ENCODE peak calls at places on chromosomes 6 and 20, in seven cellular contexts. M is right lobe of liver; B is CD8-positive, alpha-beta T cell; S is tibial nerve; H is thyroid gland; C is adrenal gland; X is sigmoid colon. T is an unnamed sample. For H3K4me1, the result is how much of the 10 kb centered on the place peaks cover.

GRCh38 chr6:30113843-30114242 is 953 bp upstream of the TRIM31 start:
- DNase-seq in M (no peak), B (no peak), S (no peak), H (no peak), C (no peak), X (no peak), T (no peak)

GRCh38 chr6:195861-196360 is 96.4 kb upstream of the DUSP22 start:
- DNase-seq in M (no peak), B (peak), S (no peak), H (no peak), C (peak), X (peak), T (no peak)

GRCh38 chr6:20846602-20847028 is 312.4 kb downstream of the CDKAL1 start:
- DNase-seq in M (no peak), B (no peak), S (no peak), H (no peak), C (no peak), X (no peak), T (no peak)

GRCh38 chr6:79946773-79947190 is 571 bp downstream of the ELOVL4 start:
- DNase-seq in M (no peak), B (peak), S (no peak), H (peak), C (no peak), X (peak), T (no peak)

GRCh38 chr6:90584636-90585255 is 2.1 kb downstream of the MAP3K7 start:
- DNase-seq in M (no peak), B (no peak), S (no peak), H (no peak), C (no peak), X (no peak), T (no peak)

GRCh38 chr6:151160869-151161268 is 78.9 kb upstream of the AKAP12 start:
- DNase-seq in M (no peak), B (no peak), S (peak), H (peak), C (no peak), X (no peak), T (peak)

GRCh38 chr6:156778615-156779205 is 1.5 kb downstream of the ARID1B start:
- DNase-seq in M (peak), B (peak), S (peak), H (peak), C (peak), X (peak), T (peak)

GRCh38 chr6:152734630-152735029 is 16.0 kb upstream of the VIP start:
- DNase-seq in M (no peak), B (no peak), S (no peak), H (no peak), C (no peak), X (no peak), T (no peak)

GRCh38 chr6:27138837-27139752 is 108.4 kb upstream of the PRSS16 start:
- DNase-seq in M (no peak), B (peak), S (no peak), H (no peak), C (no peak), X (peak), T (peak)

GRCh38 chr20:57047281-57048026 is 219.0 kb downstream of the BMP7 start:
- DNase-seq in M (no peak), B (no peak), S (no peak), H (peak), C (no peak), X (peak), T (no peak)

GRCh38 chr6:131627724-131628682 is at the start of gene MED23:
- DNase-seq in M (peak), B (peak), S (peak), H (peak), C (peak), X (peak), T (peak)

DNA sequence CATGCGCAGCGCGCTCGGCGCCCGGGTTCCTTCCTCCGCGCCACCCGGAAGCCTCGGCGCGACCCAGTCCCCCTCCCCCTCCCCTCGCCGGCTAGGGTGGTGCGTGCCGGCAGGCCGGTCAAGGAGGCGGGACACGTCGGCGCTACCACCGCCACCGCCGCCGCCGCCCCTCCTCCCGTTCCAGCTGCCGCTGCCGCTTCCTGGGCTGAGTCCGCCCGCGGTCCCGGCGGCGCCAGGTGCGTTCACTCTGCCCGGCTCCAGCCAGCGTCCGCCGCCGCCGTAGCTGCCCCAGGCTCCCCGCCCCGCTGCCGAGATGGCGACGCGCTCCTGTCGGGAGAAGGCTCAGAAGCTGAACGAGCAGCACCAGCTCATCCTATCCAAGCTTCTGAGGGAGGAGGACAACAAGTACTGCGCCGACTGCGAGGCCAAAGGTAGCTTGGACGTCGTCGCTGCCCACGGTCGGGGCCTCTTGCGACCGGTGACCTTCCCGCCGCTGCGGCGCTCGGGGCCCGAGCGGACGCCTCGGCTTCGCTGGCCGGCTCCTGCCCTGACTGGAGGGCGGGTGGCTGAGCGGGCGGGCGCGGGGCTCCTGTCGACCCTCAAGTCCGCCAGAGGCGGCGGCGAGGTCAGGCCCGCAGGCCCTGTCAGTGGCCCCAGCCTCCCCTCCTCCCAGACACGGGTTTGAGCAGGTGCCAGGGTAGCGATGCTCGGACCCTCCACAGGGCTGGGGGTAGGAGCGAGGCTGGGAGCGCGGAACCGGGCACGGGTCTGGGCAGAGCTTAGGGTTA is at the start of gene SMAP1:
- DNase-seq in M (peak), B (peak), S (peak), H (peak), C (peak), X (peak), T (peak)
- H3K4me1 ChIP-seq in M (under half), B (under half), S (under half), H (under half), C (under half), X (under half), T (half or more)

GRCh38 chr6:69732640-69733039 is 64.2 kb downstream of the LMBRD1 start:
- DNase-seq in M (no peak), B (no peak), S (no peak), H (no peak), C (no peak), X (no peak), T (no peak)
- TF ChIP-seq CTCF in M (peak), B (peak), S (peak), H (no peak), C (no peak), X (no peak), T (no peak)

GRCh38 chr20:3818155-3819151 is 1.9 kb upstream of the AP5S1 start:
- DNase-seq in M (peak), B (no peak), S (no peak), H (peak), C (peak), X (peak), T (peak)
- H3K27ac ChIP-seq in M (peak), B (no peak), S (peak), H (peak), C (no peak), X (peak), T (peak)

GRCh38 chr20:25018425-25018824 is 25.9 kb upstream of the APMAP start:
- DNase-seq in M (peak), B (no peak), S (no peak), H (peak), C (peak), X (peak), T (peak)
- H3K4me1 ChIP-seq in M (under half), B (under half), S (under half), H (half or more), C (under half), X (under half), T (half or more)

GRCh38 chr6:122471107-122472021 is at the start of gene SERINC1:
- DNase-seq in M (peak), B (peak), S (peak), H (peak), C (peak), X (peak), T (peak)

GRCh38 chr6:122472022-122472340 is 374 bp upstream of the SERINC1 start:
- DNase-seq in M (no peak), B (no peak), S (no peak), H (no peak), C (no peak), X (no peak), T (no peak)

DNA sequence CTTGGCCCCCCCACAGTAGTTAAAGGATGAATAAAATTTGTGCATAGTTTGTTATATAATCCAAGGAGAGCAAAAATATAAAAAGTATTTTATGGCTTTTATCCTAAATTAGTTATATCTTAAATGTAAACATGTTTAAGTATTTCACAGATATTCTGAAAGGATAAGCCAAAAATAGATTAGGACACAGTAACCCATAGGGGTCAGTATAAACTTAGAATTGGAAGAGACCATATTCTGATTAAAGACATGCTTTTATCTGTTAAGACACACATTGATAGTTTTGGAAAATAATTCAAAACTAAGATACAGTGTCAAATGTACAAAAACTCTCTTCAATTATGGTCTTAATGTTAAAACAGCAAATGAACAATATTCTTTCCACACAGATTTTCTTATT is 4.5 kb upstream of the SERINC1 start:
- DNase-seq in M (no peak), B (no peak), S (no peak), H (no peak), C (no peak), X (no peak), T (no peak)
- TF ChIP-seq CTCF in M (peak), B (peak), S (no peak), H (no peak), C (peak), X (no peak), T (peak)

DNA sequence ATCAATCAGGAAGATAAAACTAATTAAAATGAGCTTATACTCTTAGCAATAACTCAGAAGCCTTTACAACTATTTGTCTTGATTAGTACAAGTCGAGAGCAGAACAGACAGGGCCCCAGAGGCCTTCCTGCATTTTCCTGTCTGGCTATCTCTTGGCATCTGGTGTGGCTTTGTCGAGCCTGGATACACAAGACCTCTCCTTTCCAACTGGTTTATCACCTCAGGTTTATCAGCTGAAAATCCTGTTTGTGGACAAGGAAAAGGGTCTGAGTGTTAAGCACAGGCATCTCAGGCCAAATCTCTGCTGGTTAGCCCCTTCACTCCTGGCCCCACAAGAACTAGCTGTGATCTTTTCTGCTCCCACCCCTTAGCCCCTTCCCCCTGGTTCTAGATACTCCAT is 32.6 kb downstream of the BAK1 start:
- DNase-seq in M (no peak), B (no peak), S (no peak), H (no peak), C (no peak), X (no peak), T (no peak)
- H3K27ac ChIP-seq in M (no peak), B (no peak), S (no peak), H (no peak), C (no peak), X (no peak), T (no peak)

GRCh38 chr6:7131390-7131789 is 23.6 kb downstream of the RREB1 start:
- DNase-seq in M (no peak), B (no peak), S (no peak), H (no peak), C (no peak), X (no peak), T (no peak)

GRCh38 chr6:7132398-7132797 is 24.6 kb downstream of the RREB1 start:
- DNase-seq in M (no peak), B (no peak), S (no peak), H (no peak), C (no peak), X (no peak), T (no peak)

GRCh38 chr6:7129784-7130569 is 22.2 kb downstream of the RREB1 start:
- DNase-seq in M (peak), B (no peak), S (no peak), H (peak), C (peak), X (peak), T (peak)

GRCh38 chr6:7126759-7127158 is 19.0 kb downstream of the RREB1 start:
- DNase-seq in M (no peak), B (no peak), S (no peak), H (no peak), C (peak), X (no peak), T (peak)

GRCh38 chr6:7129360-7129759 is 21.6 kb downstream of the RREB1 start:
- DNase-seq in M (peak), B (no peak), S (no peak), H (peak), C (no peak), X (no peak), T (no peak)
- H3K4me1 ChIP-seq in M (under half), B (half or more), S (under half), H (under half), C (under half), X (half or more), T (half or more)

DNA sequence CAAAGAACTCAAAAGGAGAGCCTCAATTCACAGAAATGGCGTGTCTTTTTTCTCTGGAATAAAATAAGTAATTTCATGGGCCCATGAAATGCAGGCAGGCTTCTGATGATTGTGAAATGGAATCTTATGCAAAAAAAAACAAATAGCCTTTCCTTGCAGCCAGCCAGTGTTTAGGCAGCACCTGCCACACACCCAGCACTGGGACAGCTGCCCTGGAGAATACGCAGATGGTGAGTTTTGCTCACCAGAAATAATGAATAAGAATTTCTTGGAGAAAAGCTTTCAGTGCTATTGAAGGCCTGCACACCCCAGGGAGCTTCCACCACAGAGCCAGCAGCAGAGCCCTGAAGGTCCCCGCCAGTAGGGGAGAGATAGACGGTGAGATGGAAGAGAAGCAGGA is 55.0 kb downstream of the PXDC1 start:
- DNase-seq in M (no peak), B (no peak), S (no peak), H (no peak), C (no peak), X (no peak), T (no peak)
- TF ChIP-seq CTCF in M (no peak), B (no peak), S (no peak), H (no peak), C (no peak), X (no peak), T (no peak)

GRCh38 chr20:50423758-50424157 is 86.4 kb upstream of the PTPN1 start:
- DNase-seq in M (no peak), B (no peak), S (no peak), H (no peak), C (no peak), X (no peak), T (no peak)

GRCh38 chr20:50426865-50427739 is 83.1 kb upstream of the PTPN1 start:
- DNase-seq in M (no peak), B (no peak), S (no peak), H (no peak), C (no peak), X (no peak), T (no peak)

GRCh38 chr20:50428463-50428828 is 81.7 kb upstream of the PTPN1 start:
- DNase-seq in M (no peak), B (no peak), S (no peak), H (no peak), C (no peak), X (no peak), T (no peak)

GRCh38 chr20:50427740-50428462 is 82.3 kb upstream of the PTPN1 start:
- DNase-seq in M (no peak), B (no peak), S (no peak), H (peak), C (no peak), X (peak), T (peak)

DNA sequence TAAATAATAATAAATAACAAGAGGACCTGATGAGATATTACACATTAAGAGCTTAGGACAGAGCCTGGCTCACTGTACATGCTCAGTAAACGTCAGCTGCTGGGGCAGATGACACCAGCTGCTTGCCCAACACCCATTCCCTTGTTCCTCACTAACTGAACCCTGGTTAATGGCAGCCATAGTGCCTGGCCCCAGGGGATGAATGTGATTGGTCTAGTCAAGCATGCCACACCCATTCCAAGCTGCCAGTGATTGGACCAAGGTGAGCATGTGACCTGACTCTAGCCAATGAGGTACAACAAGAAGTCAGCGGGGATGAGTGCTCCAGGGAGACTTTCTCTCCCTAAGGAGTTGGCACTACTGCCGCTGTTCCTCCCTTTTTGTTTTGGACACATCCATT is 85.1 kb upstream of the PTPN1 start:
- DNase-seq in M (no peak), B (no peak), S (no peak), H (no peak), C (no peak), X (no peak), T (no peak)
- H3K27ac ChIP-seq in M (no peak), B (no peak), S (no peak), H (no peak), C (no peak), X (no peak), T (no peak)